ENCODE peak calls at places on chromosomes 5 and 9, in five cellular contexts. B is psoas muscle, V is mucosa of descending colon, X is K562, M is BE2C. I is an unnamed sample.

GRCh38 chr5:127492854-127493738 is 24.3 kb upstream of the PRRC1 start:
- DNase-seq in B (no peak), V (no peak), X (peak; percentile 42), M (no peak), I (no peak)

GRCh38 chr9:70830618-70831017 is 290.8 kb downstream of the TRPM3 start:
- DNase-seq in B (no peak), V (no peak), X (no peak), M (no peak), I (no peak)

GRCh38 chr5:136192015-136192525 is 892 bp downstream of the SMIM32 start:
- DNase-seq in B (no peak), V (peak; percentile 46), X (no peak), M (no peak), I (no peak)

GRCh38 chr5:81896764-81897163 is 75.1 kb upstream of the ATG10 start:
- DNase-seq in B (no peak), V (no peak), X (no peak), M (no peak), I (no peak)

GRCh38 chr5:139162448-139162847 is 35.7 kb downstream of the SIL1 start:
- DNase-seq in B (no peak), V (no peak), X (no peak), M (no peak), I (no peak)

GRCh38 chr9:14136646-14137370 is 177.1 kb downstream of the NFIB start:
- DNase-seq in B (no peak), V (no peak), X (no peak), M (no peak), I (no peak)

GRCh38 chr9:81848472-81848871 is 79.8 kb upstream of the SPATA31D4 start:
- DNase-seq in B (no peak), V (no peak), X (no peak), M (no peak), I (no peak)

GRCh38 chr9:133490201-133490681 is 11.3 kb upstream of the SLC2A6 start:
- DNase-seq in B (no peak), V (no peak), X (no peak), M (peak; percentile 18), I (no peak)

GRCh38 chr9:112894031-112894430 is 3.4 kb upstream of the SLC46A2 start:
- DNase-seq in B (no peak), V (no peak), X (no peak), M (no peak), I (no peak)

GRCh38 chr9:78001946-78002731 is 29.5 kb downstream of the GNAQ start:
- DNase-seq in B (no peak), V (no peak), X (peak; percentile 45), M (peak; percentile 55), I (no peak)

GRCh38 chr5:131635755-131636479 is 888 bp upstream of the RAPGEF6 start:
- DNase-seq in B (no peak), V (no peak), X (peak; percentile 43), M (no peak), I (no peak)

GRCh38 chr9:31103836-31104235 is 1280.6 kb upstream of the ACO1 start:
- DNase-seq in B (no peak), V (no peak), X (no peak), M (no peak), I (no peak)

GRCh38 chr9:4096121-4096520 is 203.7 kb downstream of the GLIS3 start:
- DNase-seq in B (no peak), V (no peak), X (no peak), M (no peak), I (no peak)

GRCh38 chr5:149002761-149003689 is 59.8 kb downstream of the SH3TC2 start:
- DNase-seq in B (no peak), V (no peak), X (no peak), M (no peak), I (no peak)

GRCh38 chr9:128244443-128245226 is 31.2 kb downstream of the GOLGA2 start:
- DNase-seq in B (peak; percentile 92), V (peak; percentile 60), X (peak; percentile 82), M (peak; percentile 89), I (no peak)

GRCh38 chr9:99030082-99030481 is 74.8 kb upstream of the TGFBR1 start:
- DNase-seq in B (no peak), V (no peak), X (no peak), M (no peak), I (no peak)

GRCh38 chr5:177539411-177539810 is 15.0 kb downstream of the FAM193B start:
- DNase-seq in B (no peak), V (no peak), X (no peak), M (no peak), I (no peak)

GRCh38 chr5:119396265-119396664 is 40.4 kb downstream of the TNFAIP8 start:
- DNase-seq in B (no peak), V (no peak), X (peak; percentile 15), M (no peak), I (no peak)

GRCh38 chr9:71761938-71762353 is 6.4 kb downstream of the CEMIP2 start:
- DNase-seq in B (no peak), V (no peak), X (peak; percentile 47), M (no peak), I (no peak)

GRCh38 chr5:116272281-116272941 is 187.6 kb downstream of the COMMD10 start:
- DNase-seq in B (no peak), V (no peak), X (no peak), M (no peak), I (no peak)

GRCh38 chr5:151926186-151926585 is 1.5 kb upstream of the GLRA1 start:
- DNase-seq in B (no peak), V (no peak), X (no peak), M (no peak), I (no peak)

DNA sequence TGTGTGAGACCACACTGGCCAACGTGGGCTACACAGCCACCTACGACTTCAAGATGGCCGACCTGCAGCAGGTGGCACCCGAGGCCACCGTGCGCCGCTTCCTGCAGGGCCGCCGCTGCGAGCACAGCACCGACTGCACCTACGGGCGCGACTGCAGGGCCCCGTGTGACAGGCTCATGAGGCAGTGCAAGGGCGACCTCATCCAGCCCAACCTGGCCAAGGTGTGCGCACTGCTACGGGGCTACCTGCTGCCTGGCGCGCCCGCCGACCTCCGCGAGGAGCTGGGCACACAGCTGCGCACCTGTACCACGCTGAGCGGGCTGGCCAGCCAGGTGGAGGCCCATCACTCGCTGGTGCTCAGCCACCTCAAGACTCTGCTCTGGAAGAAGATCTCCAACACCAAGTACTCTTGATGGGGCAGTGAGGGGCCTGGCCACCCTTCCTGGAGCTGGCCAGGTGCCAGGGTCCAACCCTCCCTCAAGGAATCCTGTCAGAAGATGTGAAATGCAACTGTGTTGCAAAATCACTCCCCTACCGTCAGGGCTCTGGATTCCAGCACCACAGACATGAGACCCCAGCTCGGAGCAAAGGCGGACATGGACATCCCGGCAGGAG is 11.1 kb downstream of the DIPK1B start:
- DNase-seq in B (no peak), V (no peak), X (no peak), M (peak; percentile 50), I (no peak)
- H3K4me1 ChIP-seq in B (peaks cover 33% of the 10 kb centered on the region), V (peaks cover 19% of the 10 kb centered on the region), X (peaks cover 15% of the 10 kb centered on the region), M (peaks cover 35% of the 10 kb centered on the region), I (peaks cover 24% of the 10 kb centered on the region)

GRCh38 chr5:157253547-157253946 is 12.4 kb upstream of the CYFIP2 start:
- DNase-seq in B (no peak), V (no peak), X (peak; percentile 41), M (peak; percentile 47), I (no peak)
- H3K4me1 ChIP-seq in B (no peaks in the 10 kb centered on the region), V (peaks cover 4% of the 10 kb centered on the region), X (no peaks in the 10 kb centered on the region), M (no peaks in the 10 kb centered on the region), I (peaks cover 65% of the 10 kb centered on the region)

GRCh38 chr5:179268399-179268952 is 76.8 kb downstream of the ADAMTS2 start:
- DNase-seq in B (no peak), V (no peak), X (no peak), M (peak; percentile 9), I (no peak)
- H3K4me1 ChIP-seq in B (peaks cover 17% of the 10 kb centered on the region), V (no peaks in the 10 kb centered on the region), X (no peaks in the 10 kb centered on the region), M (peaks cover 5% of the 10 kb centered on the region), I (no peaks in the 10 kb centered on the region)

DNA sequence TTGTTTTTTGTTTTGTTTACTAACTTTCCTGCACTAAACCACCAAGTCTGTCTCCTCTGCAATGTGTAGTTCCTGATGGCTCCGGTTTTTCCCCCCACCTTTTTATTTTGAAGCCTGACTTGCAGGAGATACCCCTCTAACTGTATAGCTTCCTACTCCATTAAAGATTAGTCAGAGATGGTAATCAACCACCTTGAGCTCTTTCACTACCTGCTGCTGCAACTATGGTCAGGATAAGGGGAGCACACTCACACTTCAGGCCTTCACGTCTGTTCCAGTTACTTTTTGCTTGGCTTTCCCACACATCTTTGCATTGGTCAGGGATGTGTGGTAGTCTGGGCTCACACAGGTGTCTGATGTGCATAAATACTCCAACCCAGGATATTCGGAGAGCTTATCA is 63.4 kb downstream of the NR6A1 start:
- DNase-seq in B (no peak), V (no peak), X (peak; percentile 32), M (no peak), I (no peak)
- H3K4me1 ChIP-seq in B (peaks cover 10% of the 10 kb centered on the region), V (peaks cover 9% of the 10 kb centered on the region), X (peaks cover 11% of the 10 kb centered on the region), M (peaks cover 3% of the 10 kb centered on the region), I (peaks cover 7% of the 10 kb centered on the region)

GRCh38 chr9:76378367-76379073 is 15.7 kb downstream of the RFK start:
- DNase-seq in B (no peak), V (no peak), X (no peak), M (peak; percentile 35), I (no peak)
- H3K4me1 ChIP-seq in B (no peaks in the 10 kb centered on the region), V (peaks cover 13% of the 10 kb centered on the region), X (peaks cover 6% of the 10 kb centered on the region), M (peaks cover 6% of the 10 kb centered on the region), I (no peaks in the 10 kb centered on the region)

GRCh38 chr9:130843049-130843908 is 8.2 kb downstream of the ABL1 start:
- DNase-seq in B (no peak), V (no peak), X (no peak), M (no peak), I (no peak)

GRCh38 chr9:130845254-130845653 is 10.2 kb downstream of the ABL1 start:
- DNase-seq in B (no peak), V (no peak), X (peak; percentile 51), M (no peak), I (no peak)

GRCh38 chr9:130839237-130840111 is 4.4 kb downstream of the ABL1 start:
- DNase-seq in B (no peak), V (no peak), X (no peak), M (no peak), I (no peak)

GRCh38 chr9:130844028-130844427 is 9.0 kb downstream of the ABL1 start:
- DNase-seq in B (peak; percentile 66), V (no peak), X (peak; percentile 91), M (no peak), I (no peak)

DNA sequence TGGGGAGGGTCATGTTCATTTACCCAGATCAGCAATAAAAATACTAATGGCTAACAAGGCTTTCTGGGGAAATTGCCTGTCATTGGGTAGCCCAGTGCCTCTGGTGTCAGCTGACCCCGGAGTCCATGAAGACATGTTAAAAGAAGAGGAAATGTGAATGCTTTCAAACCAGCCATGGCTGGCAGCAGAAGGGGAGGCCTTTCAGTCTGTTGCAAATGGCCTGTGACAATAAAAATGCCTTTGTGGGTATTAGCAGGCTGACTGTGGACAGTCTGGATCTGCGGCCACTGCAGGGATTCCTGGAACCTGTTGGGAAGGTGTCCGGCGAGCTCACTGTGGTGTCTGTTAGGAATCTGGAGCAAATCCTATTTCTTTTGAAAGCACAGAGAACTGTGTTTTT is 7.5 kb downstream of the ABL1 start:
- DNase-seq in B (no peak), V (no peak), X (peak; percentile 37), M (no peak), I (no peak)
- H3K4me1 ChIP-seq in B (peaks cover 89% of the 10 kb centered on the region), V (peaks cover 35% of the 10 kb centered on the region), X (peaks cover 29% of the 10 kb centered on the region), M (peaks cover 24% of the 10 kb centered on the region), I (peaks cover 16% of the 10 kb centered on the region)